ENCODE peak calls at places on chromosome 10, in four cellular contexts. G, E, C and B are unnamed samples.

GRCh38 chr10:74926791-74927585 is 100.6 kb downstream of the KAT6B start:
- DNase-seq in G (no peak), E (no peak), C (no peak), B (no peak)

GRCh38 chr10:21015838-21016237 is 118.7 kb upstream of the NEBL start:
- DNase-seq in C (no peak), E (no peak), G (no peak), B (no peak)

GRCh38 chr10:60335708-60336107 is 54.0 kb downstream of the ANK3 start:
- DNase-seq in E (no peak), G (peak; percentile 21), C (no peak), B (no peak)

GRCh38 chr10:14371616-14372015 is 40.9 kb upstream of the FRMD4A start:
- DNase-seq in G (no peak), C (no peak), E (no peak), B (no peak)

GRCh38 chr10:118497227-118497626 is 98.2 kb downstream of the PRLHR start:
- DNase-seq in C (no peak), G (no peak), E (no peak), B (no peak)

GRCh38 chr10:76133597-76134255 is 702.3 kb downstream of the LRMDA start:
- DNase-seq in C (no peak), E (no peak), G (no peak), B (no peak)

GRCh38 chr10:71262027-71262426 is 49.7 kb downstream of the UNC5B start:
- DNase-seq in C (no peak), G (no peak), E (no peak), B (no peak)

GRCh38 chr10:107425844-107426553 is 261.5 kb upstream of the SORCS1 start:
- DNase-seq in G (no peak), E (peak; percentile 4), C (no peak), B (peak; percentile 24)

GRCh38 chr10:44930904-44931620 is 19.9 kb downstream of the TMEM72 start:
- DNase-seq in G (no peak), C (no peak), E (no peak), B (no peak)

GRCh38 chr10:98031440-98031839 is 1.0 kb upstream of the CRTAC1 start:
- DNase-seq in E (no peak), G (no peak), C (no peak), B (no peak)

GRCh38 chr10:59718246-59718645 is 8.6 kb upstream of the SLC16A9 start:
- DNase-seq in G (no peak), C (no peak), E (no peak), B (no peak)

GRCh38 chr10:108783897-108784296 is 1139.4 kb downstream of the XPNPEP1 start:
- DNase-seq in G (peak; percentile 88), E (peak; percentile 3), C (peak; percentile 19), B (peak; percentile 21)
- TF ChIP-seq CTCF in G (peak; percentile 68), E (peak; percentile 59), C (peak; percentile 40), B (peak; percentile 76)

GRCh38 chr10:89207181-89207800 is at the start of gene CH25H:
- DNase-seq in E (peak; percentile 51), C (peak; percentile 68), G (peak; percentile 82), B (peak; percentile 36)

GRCh38 chr10:89209718-89210117 is 2.6 kb upstream of the CH25H start:
- DNase-seq in E (no peak), C (no peak), G (no peak), B (no peak)

GRCh38 chr10:89207801-89208551 is 859 bp upstream of the CH25H start:
- DNase-seq in E (peak; percentile 37), C (peak; percentile 70), G (no peak), B (peak; percentile 35)

GRCh38 chr10:89204621-89205020 is 2.5 kb downstream of the CH25H start:
- DNase-seq in E (no peak), C (no peak), G (no peak), B (no peak)

GRCh38 chr10:89206402-89207180 is 526 bp downstream of the CH25H start:
- DNase-seq in E (peak; percentile 9), C (peak; percentile 21), G (peak; percentile 59), B (peak; percentile 17)
- TF ChIP-seq CTCF in E (no peak), C (no peak), G (peak; percentile 21), B (peak; percentile 0)

DNA sequence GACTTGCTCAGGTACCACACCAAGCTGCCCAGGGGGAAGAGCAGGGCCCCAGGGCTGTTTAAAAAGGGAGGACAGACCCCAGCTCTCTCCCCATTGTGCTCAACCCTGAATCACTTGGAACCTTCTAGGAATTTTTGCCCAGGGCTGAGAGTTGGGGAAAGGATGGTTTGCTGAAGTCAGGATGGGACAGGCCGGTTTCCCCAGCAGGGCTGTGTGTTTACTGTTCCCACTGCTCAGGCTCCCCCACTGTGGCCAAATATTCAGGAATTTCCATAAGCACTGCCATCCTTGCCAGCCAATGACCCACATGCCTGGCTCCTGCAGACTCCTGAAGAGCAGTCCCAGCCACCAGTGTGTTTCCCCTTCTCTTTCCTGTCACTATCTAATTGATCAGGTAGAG is 120.7 kb downstream of the WDFY4 start:
- DNase-seq in C (no peak), G (no peak), E (no peak), B (no peak)
- TF ChIP-seq CTCF in C (no peak), G (no peak), E (no peak), B (no peak)

GRCh38 chr10:69316313-69317059 is 38.2 kb downstream of the HK1 start:
- DNase-seq in G (peak; percentile 47), C (no peak), E (no peak), B (no peak)

GRCh38 chr10:69317175-69318086 is 39.1 kb downstream of the HK1 start:
- DNase-seq in E (no peak), C (no peak), G (no peak), B (peak; percentile 80)

GRCh38 chr10:69318997-69319727 is 40.9 kb downstream of the HK1 start:
- DNase-seq in G (peak; percentile 61), E (peak; percentile 29), C (peak; percentile 56), B (peak; percentile 69)

GRCh38 chr10:69319911-69320316 is 41.6 kb downstream of the HK1 start:
- DNase-seq in E (no peak), G (no peak), C (no peak), B (no peak)

GRCh38 chr10:69318087-69318996 is 40.0 kb downstream of the HK1 start:
- DNase-seq in G (peak; percentile 68), C (peak; percentile 91), E (peak; percentile 84), B (peak; percentile 98)
- TF ChIP-seq CTCF in G (no peak), C (no peak), E (no peak), B (no peak)

GRCh38 chr10:26573674-26574073 is 123.8 kb upstream of the PDSS1 start:
- DNase-seq in G (no peak), E (no peak), C (no peak), B (no peak)
- TF ChIP-seq CTCF in G (no peak), E (peak; percentile 24), C (peak; percentile 18), B (no peak)

GRCh38 chr10:42609872-42610271 is 28.5 kb downstream of the ZNF33B start:
- DNase-seq in C (no peak), E (no peak), G (no peak), B (no peak)
- TF ChIP-seq CTCF in C (no peak), E (no peak), G (no peak), B (no peak)

GRCh38 chr10:132453470-132453861 is 56.5 kb downstream of the PWWP2B start:
- DNase-seq in C (no peak), E (no peak), G (no peak), B (no peak)
- TF ChIP-seq CTCF in C (peak; percentile 33), E (no peak), G (no peak), B (no peak)